ENCODE peak calls at places on chromosomes 16 and 17, in four cellular contexts. H is K562, W is GM12878, F is HL-60. S is an unnamed sample.

GRCh38 chr16:51429041-51429440 is 278.0 kb upstream of the SALL1 start:
- DNase-seq in F (no peak), H (no peak), W (no peak), S (no peak)

GRCh38 chr17:34163681-34164080 is 91.4 kb upstream of the CCL2 start:
- DNase-seq in W (no peak), H (peak), F (peak), S (no peak)

GRCh38 chr16:84860383-84860782 is 40.6 kb downstream of the CRISPLD2 start:
- DNase-seq in H (no peak), F (no peak), W (no peak), S (no peak)

GRCh38 chr16:31386157-31386984 is 6.8 kb upstream of the ITGAD start:
- DNase-seq in W (no peak), H (no peak), F (no peak), S (no peak)

GRCh38 chr16:57766714-57767348 is 31.3 kb downstream of the KATNB1 start:
- DNase-seq in H (no peak), F (no peak), W (no peak), S (no peak)

GRCh38 chr16:83923581-83924365 is 24.9 kb downstream of the MLYCD start:
- DNase-seq in H (no peak), W (no peak), F (no peak), S (no peak)

GRCh38 chr17:36545465-36546417 is 1.0 kb downstream of the GGNBP2 start:
- DNase-seq in H (peak), F (peak), W (peak), S (peak)

GRCh38 chr17:34715504-34715903 is 136.1 kb downstream of the TMEM132E start:
- DNase-seq in F (no peak), H (no peak), W (no peak), S (no peak)

GRCh38 chr16:17347624-17348023 is 123.1 kb downstream of the XYLT1 start:
- DNase-seq in W (no peak), F (no peak), H (no peak), S (no peak)

DNA sequence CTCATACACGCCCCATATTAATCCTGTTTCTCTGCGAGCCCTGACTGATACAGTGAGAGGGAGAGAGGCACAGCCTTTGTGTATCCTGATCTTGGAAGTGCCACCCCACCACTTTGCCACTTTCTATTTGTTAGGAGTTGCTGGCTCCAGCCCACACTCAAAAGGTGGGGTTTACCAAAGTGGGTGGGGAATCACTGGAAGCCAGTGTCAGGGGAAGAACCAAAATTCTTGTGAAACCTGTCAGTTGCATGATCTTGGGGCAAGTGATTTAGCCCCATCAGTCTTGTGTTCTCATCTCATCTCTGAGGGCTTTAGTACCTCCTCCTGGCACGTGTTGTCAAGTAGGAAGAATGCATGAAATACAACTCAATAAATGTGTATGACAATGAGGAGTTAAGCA is 119.5 kb downstream of the SOX9 start:
- DNase-seq in H (no peak), W (no peak), F (no peak), S (no peak)
- TF ChIP-seq SPI1 in H (no peak), W (no peak), F (no peak), S (no peak)

GRCh38 chr17:78127888-78128615 is 503 bp downstream of the TMC6 start:
- DNase-seq in F (peak), W (no peak), H (peak), S (no peak)

GRCh38 chr17:78126895-78127239 is 1.7 kb downstream of the TMC6 start:
- DNase-seq in H (no peak), F (no peak), W (no peak), S (no peak)

GRCh38 chr17:78128616-78129384 is at the start of gene TMC6:
- DNase-seq in F (peak), W (no peak), H (peak), S (peak)

GRCh38 chr17:78125976-78126894 is 2.3 kb downstream of the TMC6 start:
- DNase-seq in F (peak), H (no peak), W (no peak), S (no peak)

GRCh38 chr17:78127240-78127887 is 1.2 kb downstream of the TMC6 start:
- DNase-seq in H (peak), F (peak), W (no peak), S (no peak)
- TF ChIP-seq POLR2AphosphoS5 in H (peak), F (no peak), W (peak), S (no peak)

GRCh38 chr17:8889458-8890210 is 22.2 kb upstream of the PIK3R6 start:
- DNase-seq in H (no peak), W (no peak), F (no peak), S (no peak)
- TF ChIP-seq SPI1 in H (no peak), W (no peak), F (no peak), S (no peak)

GRCh38 chr17:13003927-13004326 is 13.9 kb downstream of the ELAC2 start:
- DNase-seq in W (no peak), F (no peak), H (no peak), S (no peak)
- TF ChIP-seq POLR2AphosphoS5 in W (no peak), F (no peak), H (no peak), S (no peak)

DNA sequence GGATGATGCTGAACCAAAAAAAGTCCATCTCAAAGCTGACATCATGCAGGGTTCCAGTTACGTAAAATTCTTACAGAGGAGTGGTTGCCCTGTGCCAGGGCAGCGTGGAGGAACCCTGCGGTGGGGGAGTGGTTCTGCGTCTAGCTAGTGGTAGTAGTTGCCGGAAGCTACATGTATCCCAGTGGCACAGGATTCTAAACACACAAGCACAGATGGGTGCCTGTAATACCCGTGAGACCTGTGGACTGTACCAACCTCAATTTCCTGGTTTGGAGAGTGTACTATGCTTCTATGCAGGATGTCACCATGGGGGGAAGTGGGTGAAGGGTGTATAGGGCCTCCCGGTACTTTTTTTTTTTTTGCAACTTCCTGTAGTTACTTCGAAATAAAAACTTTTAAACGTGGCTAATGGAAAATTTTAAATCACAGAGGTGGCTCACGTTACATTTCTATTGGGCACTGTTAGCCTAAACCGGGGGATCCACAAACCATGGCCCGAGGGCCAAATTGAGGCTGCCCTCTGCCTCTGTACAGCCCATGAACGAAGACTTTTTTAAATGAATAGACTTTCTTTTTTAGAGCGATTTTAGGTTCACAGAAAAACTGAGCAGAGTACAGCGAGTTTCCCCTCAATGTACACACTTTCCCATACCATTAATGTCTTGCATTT is 38.5 kb downstream of the TBC1D16 start:
- DNase-seq in F (peak), W (peak), H (no peak), S (no peak)
- TF ChIP-seq SPI1 in F (peak), W (peak), H (no peak), S (peak)

DNA sequence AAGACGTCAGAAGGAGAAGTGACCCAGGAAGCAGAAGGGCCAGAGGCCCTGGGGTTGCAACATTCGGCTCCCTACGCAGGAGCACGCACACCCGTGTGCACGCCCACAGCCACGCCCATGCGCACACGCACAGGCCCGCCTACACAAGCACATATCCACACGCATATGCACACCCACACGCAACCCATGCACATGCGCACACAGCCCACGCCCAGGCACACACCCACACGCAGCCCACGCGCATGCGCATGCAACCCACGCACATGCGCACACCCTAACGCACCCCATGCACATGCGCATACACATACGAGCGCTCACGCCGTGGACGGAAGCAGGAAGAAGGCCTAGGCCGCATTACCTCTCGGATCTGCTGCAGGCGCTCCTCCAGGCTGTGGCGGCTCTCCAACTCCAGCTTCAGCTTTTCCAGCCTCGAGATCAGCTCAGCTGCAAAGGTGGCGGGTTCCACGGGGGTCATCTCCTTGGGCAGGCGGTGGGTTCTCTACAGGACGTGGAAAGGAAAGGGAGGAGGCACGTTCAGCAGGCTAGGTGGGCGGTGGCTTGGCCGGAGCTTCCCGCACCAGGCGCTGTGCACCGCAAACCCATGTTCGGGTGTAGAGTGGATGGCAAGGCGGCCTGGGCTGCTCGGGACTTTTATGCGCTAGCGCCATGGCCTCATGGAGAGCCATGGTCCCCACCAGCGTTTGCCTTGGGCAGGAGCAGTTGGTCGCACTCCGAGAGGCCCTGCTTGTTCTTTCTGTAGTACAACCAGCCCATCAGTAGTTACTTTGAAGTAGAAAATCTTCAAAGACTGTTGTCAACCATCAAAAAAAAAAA is 23.4 kb downstream of the AXIN2 start:
- DNase-seq in W (no peak), H (peak), F (no peak), S (no peak)
- TF ChIP-seq POLR2AphosphoS5 in W (no peak), H (peak), F (no peak), S (no peak)

DNA sequence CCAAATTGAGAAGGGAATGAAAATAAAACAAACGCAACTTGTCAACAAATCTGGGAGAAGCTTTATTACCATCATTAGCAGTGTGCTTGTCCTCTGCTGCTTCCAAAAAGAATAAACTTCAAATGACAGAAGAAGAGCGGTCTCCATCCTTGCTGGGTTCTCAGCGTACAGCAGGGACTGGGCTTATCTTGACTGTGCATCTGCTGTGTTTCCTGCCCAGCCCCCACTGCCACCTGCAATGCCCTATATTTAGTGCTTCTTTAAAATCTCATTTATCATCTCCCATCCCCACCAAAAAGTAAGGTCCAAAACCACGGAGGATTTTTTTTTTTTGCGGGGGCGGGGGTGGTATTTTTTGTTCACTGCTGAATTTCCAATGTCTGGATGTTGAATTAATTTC is 34.7 kb upstream of the C16orf78 start:
- DNase-seq in F (no peak), H (no peak), W (no peak), S (no peak)
- TF ChIP-seq SPI1 in F (no peak), H (no peak), W (no peak), S (no peak)

GRCh38 chr17:61928101-61928436 is 287 bp upstream of the INTS2 start:
- DNase-seq in W (no peak), H (no peak), F (no peak), S (no peak)

GRCh38 chr17:61926831-61927210 is 961 bp downstream of the INTS2 start:
- DNase-seq in F (no peak), W (no peak), H (no peak), S (no peak)

GRCh38 chr17:61927211-61928100 is at the start of gene INTS2:
- DNase-seq in F (peak), H (peak), W (peak), S (peak)
- TF ChIP-seq POLR2AphosphoS5 in F (peak), H (peak), W (peak), S (peak)

DNA sequence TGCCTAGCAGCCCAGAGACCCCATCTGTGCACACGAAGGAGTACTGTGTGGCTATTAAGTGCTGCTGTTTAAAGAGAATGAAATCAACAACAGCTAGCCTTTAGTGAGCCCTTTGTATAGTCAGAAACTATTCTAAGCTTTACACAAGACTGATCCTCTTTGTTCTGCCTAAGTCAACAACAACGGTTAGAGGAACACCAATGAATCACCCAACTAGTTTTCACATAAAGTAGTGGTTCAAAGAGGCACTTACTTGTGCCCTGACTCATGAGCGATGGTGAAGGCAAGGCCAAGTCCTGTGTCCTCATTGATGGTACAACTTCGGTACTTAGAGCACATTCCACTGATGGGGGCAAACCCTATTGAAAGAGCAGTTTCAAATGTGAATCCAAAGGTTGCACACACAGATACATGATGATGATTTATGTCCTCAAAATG is 75.8 kb downstream of the ADAMTS18 start:
- DNase-seq in F (no peak), H (no peak), W (no peak), S (no peak)
- TF ChIP-seq SPI1 in F (no peak), H (no peak), W (no peak), S (no peak)